ENCODE peak calls at places on chromosomes 1 and 21, in nine cellular contexts. A is choroid plexus epithelial cell, Q is left ventricle myocardium inferior, V is fibroblast of lung, R is neural progenitor cell, I is GM06990, L is cardiac fibroblast, B is left lung, W is A673. Y is an unnamed sample.

GRCh38 chr1:224203243-224204016 is 20.4 kb downstream of the DEGS1 start:
- DNase-seq in A (peak; percentile 80), Q (peak; percentile 40), V (peak; percentile 88), R (peak; percentile 35), I (no peak), L (peak; percentile 32), B (no peak), W (peak; percentile 32), Y (peak; percentile 81)

GRCh38 chr1:184210048-184210447 is 158.5 kb downstream of the TSEN15 start:
- DNase-seq in A (peak; percentile 39), Q (no peak), V (peak; percentile 63), R (no peak), I (no peak), L (no peak), B (no peak), W (no peak), Y (no peak)

GRCh38 chr1:37858931-37859506 is 373 bp downstream of the MTF1 start:
- DNase-seq in A (peak; percentile 66), Q (no peak), V (no peak), R (no peak), I (no peak), L (peak; percentile 31), B (peak; percentile 80), W (no peak), Y (no peak)

GRCh38 chr1:208951908-208952307 is 631.6 kb upstream of the CAMK1G start:
- DNase-seq in A (no peak), Q (no peak), V (no peak), R (no peak), I (no peak), L (no peak), B (no peak), W (no peak), Y (no peak)

GRCh38 chr1:100538935-100539835 is 1.2 kb downstream of the GPR88 start:
- DNase-seq in A (no peak), Q (peak; percentile 19), V (peak; percentile 18), R (peak; percentile 80), I (peak; percentile 53), L (peak; percentile 11), B (peak; percentile 87), W (peak; percentile 17), Y (no peak)

GRCh38 chr1:200336901-200337391 is 72.9 kb downstream of the ZNF281 start:
- DNase-seq in A (peak; percentile 19), Q (no peak), V (no peak), R (no peak), I (no peak), L (no peak), B (no peak), W (no peak), Y (no peak)

GRCh38 chr1:247415423-247416361 is at the start of gene NLRP3:
- DNase-seq in A (no peak), Q (peak; percentile 36), V (no peak), R (no peak), I (peak; percentile 59), L (peak; percentile 8), B (peak; percentile 81), W (no peak), Y (peak; percentile 13)

GRCh38 chr1:41622859-41623732 is 138.6 kb upstream of the EDN2 start:
- DNase-seq in A (peak; percentile 16), Q (no peak), V (peak; percentile 19), R (no peak), I (peak; percentile 71), L (peak; percentile 43), B (no peak), W (no peak), Y (peak; percentile 73)

GRCh38 chr1:8247821-8248436 is 70.0 kb upstream of the SLC45A1 start:
- DNase-seq in A (no peak), Q (no peak), V (no peak), R (no peak), I (no peak), L (no peak), B (no peak), W (no peak), Y (no peak)

GRCh38 chr1:56837244-56837926 is 17.2 kb upstream of the C8A start:
- DNase-seq in A (no peak), Q (no peak), V (no peak), R (peak; percentile 56), I (no peak), L (no peak), B (no peak), W (no peak), Y (no peak)

GRCh38 chr1:161727343-161727924 is 6.1 kb downstream of the FCRLB start:
- DNase-seq in A (peak; percentile 96), Q (no peak), V (peak; percentile 91), R (no peak), I (no peak), L (peak; percentile 67), B (no peak), W (no peak), Y (peak; percentile 70)

GRCh38 chr1:58652351-58653184 is 47.3 kb downstream of the MYSM1 start:
- DNase-seq in A (peak; percentile 93), Q (peak; percentile 16), V (peak; percentile 69), R (peak; percentile 82), I (peak; percentile 29), L (peak; percentile 88), B (no peak), W (peak; percentile 87), Y (peak; percentile 87)

GRCh38 chr1:178126790-178127189 is 32.9 kb downstream of the RASAL2 start:
- DNase-seq in A (peak; percentile 92), Q (no peak), V (peak; percentile 98), R (no peak), I (peak; percentile 13), L (peak; percentile 97), B (no peak), W (no peak), Y (no peak)

GRCh38 chr1:68785328-68785727 is 288.4 kb upstream of the DEPDC1 start:
- DNase-seq in A (no peak), Q (no peak), V (no peak), R (no peak), I (no peak), L (no peak), B (no peak), W (no peak), Y (no peak)

GRCh38 chr1:96424882-96425281 is 296.7 kb upstream of the PTBP2 start:
- DNase-seq in A (peak; percentile 53), Q (no peak), V (peak; percentile 75), R (no peak), I (no peak), L (peak; percentile 39), B (no peak), W (no peak), Y (no peak)

GRCh38 chr21:45011911-45012660 is 62.3 kb upstream of the ADARB1 start:
- DNase-seq in A (peak; percentile 87), Q (peak; percentile 16), V (peak; percentile 91), R (peak; percentile 89), I (no peak), L (peak; percentile 94), B (peak; percentile 70), W (peak; percentile 52), Y (no peak)
- TF ChIP-seq CTCF in A (peak; percentile 34), Q (no peak), V (no peak), R (peak; percentile 40), I (no peak), L (no peak), B (no peak), W (no peak), Y (no peak)

GRCh38 chr1:32755810-32756159 is 53.2 kb upstream of the SYNC start:
- DNase-seq in A (no peak), Q (no peak), V (no peak), R (no peak), I (no peak), L (no peak), B (peak; percentile 2), W (no peak), Y (no peak)
- H3K4me3 ChIP-seq in A (no peak overlapping the region), Q (no peak overlapping the region), V (no peak overlapping the region), R (peak overlapping the region; percentile 82), I (no peak overlapping the region), L (no peak overlapping the region), B (no peak overlapping the region), W (no peak overlapping the region), Y (no peak overlapping the region)

DNA sequence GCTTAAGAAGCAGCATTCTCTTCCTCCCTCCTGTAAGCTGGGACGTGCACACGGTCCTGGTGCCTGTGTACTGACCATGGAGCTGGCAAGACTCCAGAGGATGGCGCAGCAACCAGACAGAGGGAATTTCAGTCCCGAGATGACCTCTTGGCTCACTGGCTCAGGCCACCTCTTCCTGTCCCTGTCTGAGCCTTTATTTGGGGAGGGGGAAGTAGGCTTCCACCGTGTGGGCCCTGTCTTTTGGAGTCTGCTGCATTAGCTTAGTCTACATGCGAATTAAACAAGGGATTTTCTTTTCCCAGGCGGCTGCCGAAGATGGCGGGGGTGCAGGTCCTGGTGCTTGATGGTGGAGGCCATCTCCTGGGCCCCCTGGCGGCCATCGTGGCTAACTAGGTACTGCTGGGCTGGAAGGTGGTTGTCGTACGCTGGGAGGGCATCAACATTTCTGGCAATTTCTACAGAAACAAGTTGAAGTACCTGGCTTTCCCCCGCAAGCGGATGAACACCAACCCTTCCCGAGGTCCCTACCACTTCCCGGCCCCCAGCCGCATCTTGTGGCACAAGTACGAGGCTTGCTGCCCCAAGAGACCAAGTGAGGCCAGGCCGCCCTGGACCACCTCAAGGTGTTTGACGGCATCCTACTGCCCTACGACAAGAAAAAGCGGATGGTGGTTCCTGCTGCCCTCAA is 10.2 kb downstream of the IL24 start:
- DNase-seq in A (no peak), Q (no peak), V (no peak), R (peak; percentile 56), I (no peak), L (no peak), B (no peak), W (peak; percentile 17), Y (no peak)
- TF ChIP-seq CTCF in A (peak; percentile 55), Q (no peak), V (peak; percentile 26), R (peak; percentile 46), I (peak; percentile 9), L (no peak), B (peak; percentile 13), W (no peak), Y (peak; percentile 25)

GRCh38 chr1:235075121-235075954 is 53.3 kb downstream of the TOMM20 start:
- DNase-seq in A (peak; percentile 74), Q (peak; percentile 74), V (peak; percentile 97), R (no peak), I (peak; percentile 89), L (peak; percentile 97), B (peak; percentile 87), W (no peak), Y (peak; percentile 96)

GRCh38 chr1:235077163-235077540 is 51.5 kb downstream of the TOMM20 start:
- DNase-seq in A (no peak), Q (no peak), V (no peak), R (no peak), I (no peak), L (no peak), B (no peak), W (no peak), Y (no peak)

GRCh38 chr1:235076504-235077162 is 52.0 kb downstream of the TOMM20 start:
- DNase-seq in A (no peak), Q (no peak), V (no peak), R (no peak), I (no peak), L (no peak), B (no peak), W (no peak), Y (no peak)

GRCh38 chr1:235074335-235075120 is 54.1 kb downstream of the TOMM20 start:
- DNase-seq in A (peak; percentile 62), Q (peak; percentile 45), V (peak; percentile 84), R (peak; percentile 70), I (peak; percentile 81), L (peak; percentile 92), B (no peak), W (no peak), Y (peak; percentile 87)

DNA sequence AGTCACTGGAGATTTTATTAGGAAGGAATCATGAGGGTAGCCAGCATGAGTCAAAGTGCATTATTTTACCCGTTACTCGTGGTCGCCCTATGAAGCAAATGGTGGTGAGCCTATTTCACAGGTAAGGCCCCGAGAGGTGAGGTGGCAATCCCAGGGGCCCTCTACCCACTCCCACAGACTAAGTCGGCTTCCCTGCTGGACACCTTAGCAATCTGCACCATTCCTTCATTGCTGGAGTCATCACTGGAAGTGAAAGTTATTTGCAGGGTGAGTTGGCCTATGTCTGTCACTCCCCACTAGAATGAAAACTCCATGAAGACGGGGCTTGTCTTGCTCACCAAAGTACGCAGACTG is 52.7 kb downstream of the TOMM20 start:
- DNase-seq in A (peak; percentile 40), Q (no peak), V (no peak), R (no peak), I (peak; percentile 43), L (no peak), B (no peak), W (no peak), Y (peak; percentile 65)
- H3K4me3 ChIP-seq in A (no peak overlapping the region), Q (peak overlapping the region; percentile 36), V (no peak overlapping the region), R (no peak overlapping the region), I (peak overlapping the region; percentile 50), L (no peak overlapping the region), B (no peak overlapping the region), W (no peak overlapping the region), Y (peak overlapping the region; percentile 58)